ENCODE peak calls at places on chromosomes 16 and 17, in ten cellular contexts. W is adrenal gland, S is BE2C, L is colonic mucosa, U is lung, O is Panc1, N is GM12878, R is right lobe of liver, A is PC-3, G is fibroblast of lung. Q is an unnamed sample. For H3K4me1, the result is how much of the 10 kb centered on the place peaks cover.

GRCh38 chr16:1903845-1904820 is 14.1 kb downstream of the HS3ST6 start:
- DNase-seq in R (no peak), N (no peak), W (no peak), O (no peak), L (no peak), U (peak), G (no peak), A (no peak), S (peak), Q (no peak)

GRCh38 chr16:21164521-21165168 is 6.2 kb downstream of the LDAF1 start:
- DNase-seq in A (no peak), L (no peak), N (no peak), O (no peak), U (no peak), G (no peak), W (no peak), R (no peak), S (no peak), Q (no peak)

GRCh38 chr16:88035292-88035691 is 84.1 kb downstream of the BANP start:
- DNase-seq in A (no peak), R (no peak), S (no peak), G (no peak), L (no peak), W (no peak), U (no peak), O (no peak), N (no peak), Q (no peak)

GRCh38 chr16:86344881-86345280 is 165.4 kb upstream of the FOXF1 start:
- DNase-seq in O (no peak), G (no peak), N (no peak), L (no peak), U (no peak), R (no peak), S (no peak), A (no peak), W (no peak), Q (no peak)

GRCh38 chr16:13143551-13143950 is 242.2 kb downstream of the SHISA9 start:
- DNase-seq in O (no peak), R (no peak), N (no peak), W (no peak), U (no peak), G (no peak), S (no peak), A (no peak), L (no peak), Q (no peak)

GRCh38 chr17:80845863-80846671 is 145.6 kb upstream of the CHMP6 start:
- DNase-seq in U (no peak), S (no peak), R (no peak), A (no peak), W (no peak), O (no peak), L (no peak), N (no peak), G (no peak), Q (no peak)

GRCh38 chr17:4444782-4445473 is 11.2 kb downstream of the SPNS3 start:
- DNase-seq in R (peak), L (peak), G (no peak), N (no peak), S (peak), W (peak), A (peak), O (no peak), U (peak), Q (no peak)

GRCh38 chr16:67555795-67556212 is 6.5 kb upstream of the CTCF start:
- DNase-seq in L (no peak), U (no peak), R (no peak), S (no peak), O (no peak), N (no peak), A (peak), G (peak), W (no peak), Q (no peak)

GRCh38 chr16:3095869-3096268 is 3.2 kb downstream of the ZSCAN10 start:
- DNase-seq in L (no peak), N (no peak), W (no peak), O (no peak), A (peak), S (no peak), R (no peak), U (no peak), G (no peak), Q (peak)

GRCh38 chr17:30296499-30297038 is 4.8 kb upstream of the BLMH start:
- DNase-seq in W (no peak), R (no peak), A (no peak), U (no peak), G (no peak), S (no peak), L (no peak), N (no peak), O (no peak), Q (no peak)

GRCh38 chr16:85592700-85593502 is 20.2 kb upstream of the GSE1 start:
- DNase-seq in U (no peak), A (peak), L (no peak), G (peak), W (peak), O (no peak), R (no peak), S (no peak), N (no peak), Q (no peak)

GRCh38 chr16:64589836-64590235 is 532.0 kb downstream of the CDH11 start:
- DNase-seq in A (peak), S (no peak), U (no peak), W (no peak), L (no peak), G (peak), N (no peak), O (no peak), R (no peak), Q (no peak)

GRCh38 chr16:76535-77272 is 1.3 kb upstream of the MPG start:
- DNase-seq in U (peak), O (no peak), S (no peak), W (no peak), R (peak), G (peak), A (peak), N (no peak), L (peak), Q (no peak)

GRCh38 chr17:32341141-32341856 is 674 bp downstream of the C17orf75 start:
- DNase-seq in N (no peak), O (no peak), L (peak), U (no peak), G (peak), W (no peak), S (no peak), R (no peak), A (peak), Q (no peak)

GRCh38 chr17:10243905-10244844 is 45.8 kb upstream of the GAS7 start:
- DNase-seq in R (no peak), U (peak), W (no peak), A (no peak), G (peak), O (no peak), N (no peak), L (no peak), S (no peak), Q (no peak)

GRCh38 chr16:726438-727290 is at the start of the genes CCDC78 and HAGHL:
- DNase-seq in U (no peak), L (peak), O (no peak), S (peak), R (peak), G (peak), A (peak), W (no peak), N (no peak), Q (peak)

GRCh38 chr16:80924372-80924978 is 82.2 kb downstream of the CMC2 start:
- DNase-seq in N (no peak), A (peak), R (peak), L (peak), S (peak), W (peak), U (no peak), G (peak), O (no peak), Q (no peak)

GRCh38 chr17:7330099-7331015 is 1.2 kb upstream of the NEURL4 start:
- DNase-seq in U (peak), L (peak), R (peak), S (peak), G (peak), N (no peak), W (peak), O (no peak), A (peak), Q (peak)

GRCh38 chr17:74678541-74678940 is 34.2 kb downstream of the CD300LF start:
- DNase-seq in U (no peak), L (no peak), A (no peak), N (no peak), S (no peak), G (no peak), R (no peak), O (no peak), W (no peak), Q (no peak)

GRCh38 chr17:35981908-35982330 is 622 bp upstream of the CCL16 start:
- DNase-seq in N (no peak), W (no peak), L (no peak), O (no peak), S (no peak), U (no peak), R (peak), A (no peak), G (no peak), Q (no peak)

GRCh38 chr17:46063239-46063638 is 64.2 kb downstream of the STH start:
- DNase-seq in G (peak), N (no peak), R (no peak), W (no peak), S (no peak), A (peak), U (no peak), L (no peak), O (no peak), Q (no peak)

GRCh38 chr17:19733953-19734526 is 14.1 kb downstream of the ALDH3A1 start:
- DNase-seq in O (no peak), G (no peak), L (peak), U (no peak), W (no peak), N (no peak), A (no peak), R (no peak), S (no peak), Q (no peak)

GRCh38 chr16:46972429-46972970 is 974 bp downstream of the DNAJA2 start:
- DNase-seq in N (no peak), L (no peak), S (no peak), R (no peak), G (peak), A (peak), W (no peak), U (no peak), O (no peak), Q (no peak)

GRCh38 chr17:74442291-74442669 is 10.4 kb downstream of the GPRC5C start:
- DNase-seq in W (no peak), R (no peak), A (no peak), G (no peak), N (no peak), O (no peak), U (no peak), S (no peak), L (no peak), Q (no peak)

GRCh38 chr17:37062036-37062435 is 113.3 kb downstream of the AATF start:
- DNase-seq in R (no peak), O (no peak), A (no peak), S (no peak), N (no peak), L (no peak), G (no peak), W (no peak), U (no peak), Q (no peak)

GRCh38 chr17:16352838-16353701 is at the start of gene CENPV:
- DNase-seq in O (no peak), R (peak), N (no peak), U (peak), L (peak), W (peak), S (peak), G (peak), A (no peak), Q (peak)

DNA sequence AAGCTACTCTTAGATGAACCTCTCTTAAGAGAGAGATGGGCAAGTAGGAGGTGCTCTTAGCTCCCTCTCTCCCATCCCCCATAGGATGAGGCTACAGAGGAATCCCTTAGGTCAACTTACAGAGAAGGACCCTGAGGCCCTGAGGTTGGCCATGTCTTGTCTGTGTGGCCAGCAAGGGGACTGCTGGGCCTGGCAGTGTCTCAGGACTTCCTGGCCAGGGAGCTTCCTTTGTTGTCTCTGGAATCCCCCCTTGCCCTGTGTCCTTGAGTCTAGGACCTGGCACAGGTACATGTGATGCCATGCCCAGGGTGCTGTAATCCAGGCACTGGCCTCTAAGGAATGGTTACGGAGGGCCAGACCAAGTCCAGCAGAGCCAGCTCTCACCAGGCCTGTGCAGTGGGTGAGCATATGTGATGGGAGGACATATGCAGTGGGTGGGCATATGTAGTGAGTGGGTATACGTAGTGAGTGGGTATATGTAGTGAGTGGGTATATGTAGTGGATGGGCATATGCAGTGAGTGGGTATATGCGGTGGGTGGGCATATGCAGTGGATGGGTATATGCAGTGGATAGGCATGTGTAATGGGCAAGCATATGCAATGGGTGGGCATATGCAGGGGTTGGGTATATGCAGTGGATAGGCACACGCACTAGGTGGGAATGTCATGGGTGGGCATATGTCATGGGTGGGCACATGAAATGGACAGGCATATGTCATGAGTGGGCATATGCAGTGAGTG is 20.3 kb upstream of the PECAM1 start:
- DNase-seq in W (no peak), R (no peak), U (no peak), A (no peak), S (no peak), L (no peak), O (no peak), G (no peak), N (no peak), Q (no peak)
- H3K4me1 ChIP-seq in W (under half), R (under half), U (under half), A (under half), S (under half), L (under half), O (under half), G (under half), N (under half), Q (under half)

GRCh38 chr16:57204675-57205074 is 18.5 kb downstream of the RSPRY1 start:
- DNase-seq in S (no peak), W (no peak), L (no peak), U (no peak), O (no peak), G (no peak), A (no peak), N (no peak), R (no peak), Q (no peak)
- TF ChIP-seq CTCF in S (peak), W (no peak), L (no peak), U (no peak), O (no peak), G (no peak), A (no peak), N (no peak), R (no peak), Q (no peak)

GRCh38 chr17:42675984-42676423 is 790 bp downstream of the PLEKHH3 start:
- DNase-seq in A (peak), S (peak), R (peak), L (peak), G (peak), O (no peak), N (no peak), U (no peak), W (peak), Q (no peak)

GRCh38 chr17:42675348-42675983 is 1.3 kb downstream of the PLEKHH3 start:
- DNase-seq in G (no peak), U (no peak), N (no peak), R (no peak), S (peak), O (no peak), L (no peak), W (no peak), A (no peak), Q (no peak)

GRCh38 chr17:42673266-42673884 is 3.4 kb downstream of the PLEKHH3 start:
- DNase-seq in A (no peak), G (no peak), R (no peak), O (no peak), L (no peak), N (no peak), U (no peak), S (no peak), W (no peak), Q (no peak)

GRCh38 chr17:42674755-42675347 is 1.9 kb downstream of the PLEKHH3 start:
- DNase-seq in A (no peak), L (no peak), S (no peak), O (no peak), N (no peak), U (no peak), W (no peak), G (no peak), R (no peak), Q (no peak)

DNA sequence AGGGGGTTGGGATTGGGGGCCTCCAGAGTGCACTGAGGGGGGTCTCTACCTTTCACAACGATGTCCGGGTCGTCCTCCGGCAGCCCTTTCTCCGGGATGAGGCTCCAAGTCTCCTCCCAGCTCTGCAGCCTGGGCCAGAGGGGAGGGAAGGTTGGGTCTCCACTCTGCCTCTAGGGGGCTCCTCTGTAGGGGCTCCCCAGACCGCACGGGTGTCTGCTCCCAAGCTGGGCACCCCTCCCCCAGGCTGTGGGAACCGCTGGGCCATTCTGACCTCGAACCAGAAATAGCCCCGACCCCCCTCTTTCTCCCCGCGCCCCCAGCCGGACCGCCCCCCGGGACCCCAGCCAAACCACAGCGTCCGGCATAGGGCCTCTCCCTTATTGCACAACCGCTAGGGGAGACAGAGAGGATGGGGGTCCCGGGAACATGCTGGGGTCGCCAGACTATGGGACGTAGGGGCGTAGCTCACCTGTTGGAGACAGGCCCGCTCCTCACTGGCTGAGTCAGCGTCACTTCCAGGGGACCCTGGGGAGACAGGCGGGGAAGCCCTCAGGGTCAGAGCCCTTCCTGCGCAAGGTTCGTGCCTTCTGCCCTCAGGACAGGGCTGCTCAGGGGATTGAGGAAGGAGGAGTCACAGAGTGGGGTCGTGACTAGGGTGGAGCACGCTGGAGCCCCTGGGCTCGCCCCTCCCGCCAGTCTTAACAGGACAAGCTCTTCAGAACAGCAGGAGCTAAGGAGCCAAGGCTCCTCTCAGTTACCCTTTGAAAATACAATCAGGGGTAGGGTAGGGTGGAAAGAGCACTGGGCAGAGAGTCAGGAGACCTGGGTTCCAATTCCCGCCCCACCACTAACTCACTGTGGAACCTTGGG is 2.7 kb downstream of the PLEKHH3 start:
- DNase-seq in N (no peak), O (no peak), R (no peak), W (peak), L (peak), U (peak), G (peak), A (no peak), S (peak), Q (peak)
- H3K4me3 ChIP-seq in N (peak), O (peak), R (no peak), W (peak), L (peak), U (no peak), G (peak), A (peak), S (peak), Q (no peak)

DNA sequence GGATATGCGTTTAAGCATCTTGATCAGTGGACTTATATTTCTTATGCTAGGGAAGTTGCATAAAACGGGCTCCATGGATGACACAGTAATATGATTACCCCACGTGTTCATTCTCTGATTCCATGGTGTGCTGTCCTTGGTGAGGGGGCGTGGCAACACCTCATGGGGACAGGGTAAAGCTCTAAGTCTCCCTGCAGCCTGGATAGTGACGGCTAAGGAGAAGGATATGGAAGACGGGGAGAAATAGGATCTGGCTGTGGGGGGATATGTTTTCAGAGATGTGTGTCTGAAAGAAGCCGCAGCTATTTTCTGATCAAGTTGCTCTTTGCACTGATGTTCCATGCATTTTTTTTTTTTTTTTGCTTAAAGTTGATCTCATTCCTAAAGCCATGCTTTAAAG is 84.3 kb downstream of the MARCHF10 start:
- DNase-seq in W (no peak), U (no peak), N (no peak), S (peak), L (no peak), G (no peak), O (no peak), R (no peak), A (no peak), Q (no peak)
- H3K4me1 ChIP-seq in W (under half), U (under half), N (under half), S (under half), L (under half), G (under half), O (under half), R (under half), A (under half), Q (under half)

GRCh38 chr17:44220211-44221071 is 966 bp upstream of the UBTF start:
- DNase-seq in A (peak), U (no peak), W (peak), R (peak), G (peak), S (peak), N (no peak), L (peak), O (no peak), Q (peak)
- TF ChIP-seq CTCF in A (no peak), U (no peak), W (no peak), R (no peak), G (no peak), S (no peak), N (no peak), L (no peak), O (no peak), Q (no peak)

DNA sequence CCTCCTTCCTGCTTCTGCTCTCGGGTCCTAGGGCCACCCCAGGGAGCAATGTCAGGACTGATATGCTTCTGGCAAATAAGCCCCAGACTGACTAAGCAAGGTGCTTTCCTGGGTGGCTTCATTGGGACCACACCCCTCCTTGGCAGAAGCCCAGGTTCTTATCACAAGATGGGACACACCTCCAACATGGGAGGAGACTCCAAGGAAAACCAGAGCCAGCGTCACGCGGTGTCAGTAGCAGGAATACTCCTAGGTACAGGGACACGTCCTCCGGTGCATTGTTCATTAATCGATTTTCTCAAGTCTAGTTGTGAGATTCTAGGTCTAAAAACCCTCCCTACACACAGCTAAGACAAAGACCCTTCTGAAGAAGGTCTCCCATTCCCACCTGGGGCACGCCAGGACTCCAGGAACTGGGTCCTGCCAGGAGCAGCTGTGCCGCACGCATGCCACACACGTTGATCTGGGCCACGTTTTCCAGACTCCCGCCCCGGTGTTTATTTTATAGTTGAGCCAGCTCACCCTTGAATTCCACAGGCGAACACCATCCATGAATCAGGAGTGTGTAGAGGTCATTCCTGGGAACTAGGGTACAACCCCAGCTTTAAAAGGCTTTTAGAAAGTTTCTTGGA is 30.8 kb downstream of the FA2H start:
- DNase-seq in S (peak), W (peak), N (no peak), R (peak), L (peak), A (peak), U (peak), O (peak), G (peak), Q (no peak)
- H3K4me3 ChIP-seq in S (peak), W (peak), N (no peak), R (no peak), L (no peak), A (peak), U (no peak), O (peak), G (no peak), Q (no peak)

Q was measured in CD8-positive, alpha-beta T cell.